ENCODE peak calls at places on chromosome 22, in five cellular contexts. B is endodermal cell, K is colonic mucosa, F is cardiac muscle cell, Z is PC-3. V is an unnamed sample.

GRCh38 chr22:48261706-48262105 is 1499.3 kb downstream of the TBC1D22A start:
- DNase-seq in B (peak), F (no peak), Z (no peak), K (no peak), V (no peak)

GRCh38 chr22:33083212-33083611 is 25.0 kb upstream of the SYN3 start:
- DNase-seq in B (no peak), F (no peak), K (no peak), Z (peak), V (no peak)

GRCh38 chr22:22959147-22959827 is 71.7 kb downstream of the IGLL5 start:
- DNase-seq in F (peak), Z (peak), B (peak), K (peak), V (peak)

GRCh38 chr22:23403152-23403719 is 176.9 kb downstream of the IGLL1 start:
- DNase-seq in B (no peak), F (no peak), K (no peak), Z (no peak), V (no peak)

GRCh38 chr22:29208879-29209623 is 3.4 kb downstream of the EMID1 start:
- DNase-seq in B (no peak), K (no peak), Z (no peak), F (no peak), V (no peak)

GRCh38 chr22:32623943-32624342 is 149.3 kb downstream of the FBXO7 start:
- DNase-seq in B (no peak), Z (no peak), F (peak), K (peak), V (peak)

GRCh38 chr22:44924724-44925123 is 85.1 kb downstream of the PHF21B start:
- DNase-seq in B (peak), K (no peak), F (no peak), Z (no peak), V (no peak)

GRCh38 chr22:44088976-44089570 is 65.0 kb downstream of the PARVB start:
- DNase-seq in F (no peak), Z (no peak), K (no peak), B (no peak), V (no peak)

GRCh38 chr22:20469110-20469855 is 26.3 kb downstream of the KLHL22 start:
- DNase-seq in Z (no peak), F (no peak), B (no peak), K (no peak), V (no peak)

GRCh38 chr22:48236261-48236660 is 1473.8 kb downstream of the TBC1D22A start:
- DNase-seq in F (no peak), B (no peak), K (no peak), Z (no peak), V (no peak)

GRCh38 chr22:22506736-22507135 is 1.8 kb downstream of the ZNF280B start:
- DNase-seq in B (no peak), F (no peak), K (no peak), Z (no peak), V (no peak)

GRCh38 chr22:47859891-47860290 is 1097.4 kb downstream of the TBC1D22A start:
- DNase-seq in F (no peak), K (no peak), Z (no peak), B (no peak), V (no peak)

GRCh38 chr22:45998638-45999378 is 21.8 kb upstream of the WNT7B start:
- DNase-seq in F (no peak), K (no peak), B (no peak), Z (no peak), V (no peak)

GRCh38 chr22:41826001-41826400 is 6.9 kb upstream of the SREBF2 start:
- DNase-seq in K (no peak), Z (no peak), B (no peak), F (no peak), V (no peak)

GRCh38 chr22:28899199-28899853 is 16.0 kb downstream of the ZNRF3 start:
- DNase-seq in K (no peak), Z (no peak), F (no peak), B (no peak), V (no peak)

GRCh38 chr22:44200451-44200850 is 19.7 kb downstream of the PARVG start:
- DNase-seq in F (no peak), B (no peak), K (no peak), Z (no peak), V (no peak)

DNA sequence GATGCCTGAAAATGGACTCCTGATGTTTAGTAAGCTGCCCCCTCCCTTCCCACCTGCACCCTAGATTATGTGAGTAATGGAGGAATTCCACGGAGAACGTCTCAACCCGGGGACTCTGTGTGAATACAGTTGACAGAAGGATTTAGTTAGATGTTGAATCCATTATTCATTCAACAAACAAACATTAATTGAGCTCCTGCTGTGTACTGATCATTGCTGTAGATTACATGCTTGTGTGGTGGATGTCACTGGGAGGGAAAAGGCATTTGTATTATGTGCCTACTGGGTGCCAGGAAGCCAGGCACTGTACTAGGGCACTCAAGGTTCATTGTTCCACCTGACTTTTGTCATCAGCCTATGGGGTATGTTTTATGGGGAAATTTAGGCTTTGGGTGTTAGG is 22.9 kb upstream of the CRYBB3 start:
- DNase-seq in K (no peak), Z (no peak), B (no peak), F (no peak), V (no peak)
- TF ChIP-seq CTCF in K (no peak), Z (no peak), B (no peak), F (no peak), V (no peak)

DNA sequence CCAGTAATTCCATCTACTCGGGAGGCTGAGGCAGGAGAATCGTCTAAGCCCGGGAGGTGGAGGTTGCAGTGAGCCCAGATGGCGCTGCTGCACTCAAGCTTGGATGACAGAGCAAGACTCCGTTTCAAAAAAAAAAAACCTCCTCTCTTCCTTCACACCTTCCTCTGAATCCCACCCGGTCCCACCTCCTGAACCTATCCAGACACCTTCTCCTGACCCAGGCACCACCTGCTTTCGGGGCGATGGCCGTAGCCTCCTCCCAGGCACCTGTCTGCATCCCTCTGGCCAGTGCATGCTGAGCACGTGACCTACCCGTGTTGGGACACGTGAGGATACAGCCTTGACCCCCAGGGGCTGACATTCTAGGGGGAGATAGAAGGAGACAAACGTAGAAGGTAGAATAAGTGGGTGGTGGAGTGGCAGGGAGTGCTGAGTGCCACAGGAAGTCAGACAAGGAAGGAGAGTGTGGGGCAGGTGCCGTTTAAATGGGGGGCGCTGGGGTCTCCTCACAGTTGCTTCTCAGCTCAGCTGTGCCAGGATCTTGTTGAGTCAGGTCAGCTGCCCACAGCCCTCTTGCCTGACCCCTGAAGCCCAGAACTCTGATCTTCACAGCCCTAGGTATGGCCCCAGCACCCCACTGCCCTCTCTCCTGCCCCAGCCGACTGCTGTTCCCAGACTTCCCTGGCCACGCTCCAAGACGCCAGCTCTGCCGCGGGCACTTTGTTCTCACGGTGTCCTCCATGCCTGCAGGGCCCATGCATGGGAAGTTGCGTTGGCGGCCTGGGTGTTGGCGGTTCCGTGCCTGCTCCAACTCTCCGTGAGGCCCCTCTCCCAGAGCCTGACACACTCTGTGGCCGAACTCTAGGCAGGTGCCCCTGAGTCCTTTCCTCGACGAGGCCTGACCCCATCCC is 1.2 kb upstream of the MIOX start:
- DNase-seq in K (no peak), B (peak), F (no peak), Z (no peak), V (no peak)
- TF ChIP-seq CTCF in K (no peak), B (peak), F (no peak), Z (no peak), V (no peak)

GRCh38 chr22:38304526-38304925 is 12.7 kb downstream of the CSNK1E start:
- DNase-seq in Z (no peak), B (no peak), K (no peak), F (peak), V (no peak)
- TF ChIP-seq CTCF in Z (no peak), B (peak), K (no peak), F (no peak), V (no peak)

DNA sequence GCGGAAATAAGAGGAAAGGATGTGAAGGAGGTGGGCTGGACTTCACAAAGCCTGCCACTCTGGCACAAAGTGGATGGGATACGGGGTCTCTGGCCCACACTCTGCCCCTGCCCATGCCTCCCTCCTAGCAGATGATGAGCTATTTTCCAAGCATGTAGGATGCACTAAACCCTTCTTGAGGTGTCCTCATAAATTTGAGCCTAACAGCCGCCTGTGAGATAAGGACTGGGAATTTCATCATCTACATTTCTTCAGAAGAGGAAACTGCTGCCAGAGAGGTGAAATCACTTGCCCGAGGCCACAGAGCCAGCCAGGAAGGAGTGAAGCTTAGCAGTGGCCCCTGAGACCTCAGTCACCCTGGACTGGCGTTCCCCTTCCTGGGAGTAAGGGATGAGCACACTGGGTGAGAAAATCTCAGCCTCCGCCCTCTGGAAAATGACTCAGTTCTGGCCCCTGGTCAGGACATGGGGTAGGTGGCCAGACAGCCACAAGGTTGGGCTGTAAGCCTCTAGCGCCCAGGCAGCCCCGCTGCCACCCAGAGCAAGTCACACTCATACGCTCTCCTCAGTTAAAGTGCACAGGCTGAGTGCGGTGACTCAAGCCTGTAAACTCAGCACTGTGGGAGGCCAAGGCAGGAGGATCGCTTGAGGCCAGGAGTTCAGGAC is 27.9 kb downstream of the MB start:
- DNase-seq in B (no peak), Z (peak), F (peak), K (no peak), V (peak)
- TF ChIP-seq CTCF in B (no peak), Z (peak), F (no peak), K (no peak), V (no peak)